ENCODE peak calls at places on chromosomes 1 and 21, in eight cellular contexts. One of them, this sample, is unnamed.

GRCh38 chr21:42849759-42850412 is 29.5 kb downstream of the WDR4 start:
- DNase-seq in nucleus accumbens: no peak
- DNase-seq in astrocyte of the spinal cord: no peak
- DNase-seq in NT2/D1: no peak
- DNase-seq in NCI-H2029: no peak
- DNase-seq in AML-193: no peak
- DNase-seq in GM10248: no peak
- DNase-seq in activated T-cell treated with anti-CD3 and anti-CD28 coated beads, Interleukin-2, amount 50 U/mL, for 48 hours: no peak
- DNase-seq in this sample: no peak

GRCh38 chr1:53592521-53592982 is 133.4 kb downstream of the DMRTB1 start:
- DNase-seq in nucleus accumbens: no peak
- DNase-seq in astrocyte of the spinal cord: peak
- DNase-seq in NT2/D1: no peak
- DNase-seq in NCI-H2029: peak
- DNase-seq in AML-193: no peak
- DNase-seq in GM10248: no peak
- DNase-seq in activated T-cell treated with anti-CD3 and anti-CD28 coated beads, Interleukin-2, amount 50 U/mL, for 48 hours: no peak
- DNase-seq in this sample: no peak

GRCh38 chr1:206897175-206897574 is at the start of gene IL24:
- DNase-seq in nucleus accumbens: no peak
- DNase-seq in astrocyte of the spinal cord: no peak
- DNase-seq in NT2/D1: no peak
- DNase-seq in NCI-H2029: no peak
- DNase-seq in AML-193: no peak
- DNase-seq in GM10248: no peak
- DNase-seq in activated T-cell treated with anti-CD3 and anti-CD28 coated beads, Interleukin-2, amount 50 U/mL, for 48 hours: peak
- DNase-seq in this sample: no peak

GRCh38 chr1:27872802-27873665 is 690 bp downstream of the THEMIS2 start:
- DNase-seq in nucleus accumbens: no peak
- DNase-seq in astrocyte of the spinal cord: no peak
- DNase-seq in NT2/D1: no peak
- DNase-seq in NCI-H2029: no peak
- DNase-seq in AML-193: no peak
- DNase-seq in GM10248: no peak
- DNase-seq in activated T-cell treated with anti-CD3 and anti-CD28 coated beads, Interleukin-2, amount 50 U/mL, for 48 hours: peak
- DNase-seq in this sample: no peak

GRCh38 chr1:71621785-71622184 is 541.0 kb upstream of the ZRANB2 start:
- DNase-seq in nucleus accumbens: no peak
- DNase-seq in astrocyte of the spinal cord: peak
- DNase-seq in NT2/D1: no peak
- DNase-seq in NCI-H2029: no peak
- DNase-seq in AML-193: no peak
- DNase-seq in GM10248: no peak
- DNase-seq in activated T-cell treated with anti-CD3 and anti-CD28 coated beads, Interleukin-2, amount 50 U/mL, for 48 hours: no peak
- DNase-seq in this sample: no peak

GRCh38 chr1:42173155-42173933 is 8.8 kb upstream of the GUCA2A start:
- DNase-seq in nucleus accumbens: no peak
- DNase-seq in astrocyte of the spinal cord: peak
- DNase-seq in NT2/D1: peak
- DNase-seq in NCI-H2029: peak
- DNase-seq in AML-193: peak
- DNase-seq in GM10248: peak
- DNase-seq in activated T-cell treated with anti-CD3 and anti-CD28 coated beads, Interleukin-2, amount 50 U/mL, for 48 hours: peak
- DNase-seq in this sample: no peak

GRCh38 chr1:60274422-60275419 is 201.2 kb upstream of the C1orf87 start:
- DNase-seq in nucleus accumbens: no peak
- DNase-seq in astrocyte of the spinal cord: no peak
- DNase-seq in NT2/D1: no peak
- DNase-seq in NCI-H2029: peak
- DNase-seq in AML-193: no peak
- DNase-seq in GM10248: no peak
- DNase-seq in activated T-cell treated with anti-CD3 and anti-CD28 coated beads, Interleukin-2, amount 50 U/mL, for 48 hours: no peak
- DNase-seq in this sample: no peak

GRCh38 chr1:218778731-218779130 is 394.9 kb upstream of the LYPLAL1 start:
- DNase-seq in nucleus accumbens: no peak
- DNase-seq in astrocyte of the spinal cord: no peak
- DNase-seq in NT2/D1: no peak
- DNase-seq in NCI-H2029: no peak
- DNase-seq in AML-193: no peak
- DNase-seq in GM10248: no peak
- DNase-seq in activated T-cell treated with anti-CD3 and anti-CD28 coated beads, Interleukin-2, amount 50 U/mL, for 48 hours: no peak
- DNase-seq in this sample: no peak

GRCh38 chr1:110370827-110371226 is 20.0 kb downstream of the SLC16A4 start:
- DNase-seq in nucleus accumbens: no peak
- DNase-seq in astrocyte of the spinal cord: peak
- DNase-seq in NT2/D1: no peak
- DNase-seq in NCI-H2029: no peak
- DNase-seq in AML-193: no peak
- DNase-seq in GM10248: no peak
- DNase-seq in activated T-cell treated with anti-CD3 and anti-CD28 coated beads, Interleukin-2, amount 50 U/mL, for 48 hours: no peak
- DNase-seq in this sample: no peak

GRCh38 chr1:166165661-166166399 is 971 bp downstream of the FAM78B start:
- DNase-seq in nucleus accumbens: no peak
- DNase-seq in astrocyte of the spinal cord: peak
- DNase-seq in NT2/D1: peak
- DNase-seq in NCI-H2029: no peak
- DNase-seq in AML-193: no peak
- DNase-seq in GM10248: peak
- DNase-seq in activated T-cell treated with anti-CD3 and anti-CD28 coated beads, Interleukin-2, amount 50 U/mL, for 48 hours: peak
- DNase-seq in this sample: peak

GRCh38 chr21:31354604-31355443 is 10.8 kb upstream of the TIAM1 start:
- DNase-seq in nucleus accumbens: no peak
- DNase-seq in astrocyte of the spinal cord: peak
- DNase-seq in NT2/D1: no peak
- DNase-seq in NCI-H2029: no peak
- DNase-seq in AML-193: no peak
- DNase-seq in GM10248: no peak
- DNase-seq in activated T-cell treated with anti-CD3 and anti-CD28 coated beads, Interleukin-2, amount 50 U/mL, for 48 hours: peak
- DNase-seq in this sample: no peak

GRCh38 chr1:10415211-10415930 is 14.9 kb upstream of the CENPS start:
- DNase-seq in nucleus accumbens: no peak
- DNase-seq in astrocyte of the spinal cord: peak
- DNase-seq in NT2/D1: no peak
- DNase-seq in NCI-H2029: no peak
- DNase-seq in AML-193: peak
- DNase-seq in GM10248: no peak
- DNase-seq in activated T-cell treated with anti-CD3 and anti-CD28 coated beads, Interleukin-2, amount 50 U/mL, for 48 hours: no peak
- DNase-seq in this sample: peak

GRCh38 chr1:36510418-36510817 is 27.7 kb upstream of the CSF3R start:
- DNase-seq in nucleus accumbens: no peak
- DNase-seq in astrocyte of the spinal cord: no peak
- DNase-seq in NT2/D1: no peak
- DNase-seq in NCI-H2029: no peak
- DNase-seq in AML-193: no peak
- DNase-seq in GM10248: no peak
- DNase-seq in activated T-cell treated with anti-CD3 and anti-CD28 coated beads, Interleukin-2, amount 50 U/mL, for 48 hours: no peak
- DNase-seq in this sample: no peak

GRCh38 chr1:192443616-192444015 is 126.8 kb downstream of the RGS21 start:
- DNase-seq in nucleus accumbens: no peak
- DNase-seq in astrocyte of the spinal cord: peak
- DNase-seq in NT2/D1: no peak
- DNase-seq in NCI-H2029: no peak
- DNase-seq in AML-193: no peak
- DNase-seq in GM10248: no peak
- DNase-seq in activated T-cell treated with anti-CD3 and anti-CD28 coated beads, Interleukin-2, amount 50 U/mL, for 48 hours: no peak
- DNase-seq in this sample: no peak

GRCh38 chr1:41791667-41792484 is 126.8 kb downstream of the HIVEP3 start:
- DNase-seq in nucleus accumbens: no peak
- DNase-seq in astrocyte of the spinal cord: no peak
- DNase-seq in NT2/D1: no peak
- DNase-seq in NCI-H2029: no peak
- DNase-seq in AML-193: peak
- DNase-seq in GM10248: no peak
- DNase-seq in activated T-cell treated with anti-CD3 and anti-CD28 coated beads, Interleukin-2, amount 50 U/mL, for 48 hours: peak
- DNase-seq in this sample: no peak

GRCh38 chr1:47333922-47334764 is 553 bp downstream of the CMPK1 start:
- DNase-seq in nucleus accumbens: peak
- DNase-seq in astrocyte of the spinal cord: peak
- DNase-seq in NT2/D1: peak
- DNase-seq in NCI-H2029: peak
- DNase-seq in AML-193: peak
- DNase-seq in GM10248: peak
- DNase-seq in activated T-cell treated with anti-CD3 and anti-CD28 coated beads, Interleukin-2, amount 50 U/mL, for 48 hours: peak
- DNase-seq in this sample: peak

GRCh38 chr1:58848818-58849411 is 65.1 kb upstream of the JUN start:
- DNase-seq in nucleus accumbens: no peak
- DNase-seq in astrocyte of the spinal cord: peak
- DNase-seq in NT2/D1: peak
- DNase-seq in NCI-H2029: peak
- DNase-seq in AML-193: no peak
- DNase-seq in GM10248: no peak
- DNase-seq in activated T-cell treated with anti-CD3 and anti-CD28 coated beads, Interleukin-2, amount 50 U/mL, for 48 hours: no peak
- DNase-seq in this sample: peak

GRCh38 chr1:30778156-30778978 is 20.8 kb upstream of the LAPTM5 start:
- DNase-seq in nucleus accumbens: no peak
- DNase-seq in astrocyte of the spinal cord: peak
- DNase-seq in NT2/D1: no peak
- DNase-seq in NCI-H2029: peak
- DNase-seq in AML-193: no peak
- DNase-seq in GM10248: no peak
- DNase-seq in activated T-cell treated with anti-CD3 and anti-CD28 coated beads, Interleukin-2, amount 50 U/mL, for 48 hours: no peak
- DNase-seq in this sample: no peak

GRCh38 chr1:227449051-227449450 is 114.3 kb upstream of the ZNF678 start:
- DNase-seq in nucleus accumbens: no peak
- DNase-seq in astrocyte of the spinal cord: no peak
- DNase-seq in NT2/D1: peak
- DNase-seq in NCI-H2029: no peak
- DNase-seq in AML-193: peak
- DNase-seq in GM10248: peak
- DNase-seq in activated T-cell treated with anti-CD3 and anti-CD28 coated beads, Interleukin-2, amount 50 U/mL, for 48 hours: peak
- DNase-seq in this sample: no peak

GRCh38 chr1:16248007-16248436 is 11.0 kb upstream of the CPLANE2 start:
- DNase-seq in nucleus accumbens: no peak
- DNase-seq in astrocyte of the spinal cord: no peak
- DNase-seq in NT2/D1: no peak
- DNase-seq in NCI-H2029: no peak
- DNase-seq in AML-193: no peak
- DNase-seq in GM10248: no peak
- DNase-seq in activated T-cell treated with anti-CD3 and anti-CD28 coated beads, Interleukin-2, amount 50 U/mL, for 48 hours: no peak
- DNase-seq in this sample: no peak

GRCh38 chr1:173257805-173258204 is 50.7 kb upstream of the TNFSF4 start:
- DNase-seq in nucleus accumbens: no peak
- DNase-seq in astrocyte of the spinal cord: no peak
- DNase-seq in NT2/D1: no peak
- DNase-seq in NCI-H2029: no peak
- DNase-seq in AML-193: no peak
- DNase-seq in GM10248: no peak
- DNase-seq in activated T-cell treated with anti-CD3 and anti-CD28 coated beads, Interleukin-2, amount 50 U/mL, for 48 hours: no peak
- DNase-seq in this sample: no peak

GRCh38 chr1:159920651-159921050 is 4.7 kb downstream of the TAGLN2 start:
- DNase-seq in nucleus accumbens: no peak
- DNase-seq in astrocyte of the spinal cord: no peak
- DNase-seq in NT2/D1: no peak
- DNase-seq in NCI-H2029: no peak
- DNase-seq in AML-193: no peak
- DNase-seq in GM10248: no peak
- DNase-seq in activated T-cell treated with anti-CD3 and anti-CD28 coated beads, Interleukin-2, amount 50 U/mL, for 48 hours: no peak
- DNase-seq in this sample: no peak

GRCh38 chr1:27538793-27539192 is 48.8 kb upstream of the WASF2 start:
- DNase-seq in nucleus accumbens: no peak
- DNase-seq in astrocyte of the spinal cord: peak
- DNase-seq in NT2/D1: no peak
- DNase-seq in NCI-H2029: no peak
- DNase-seq in AML-193: no peak
- DNase-seq in GM10248: no peak
- DNase-seq in activated T-cell treated with anti-CD3 and anti-CD28 coated beads, Interleukin-2, amount 50 U/mL, for 48 hours: no peak
- DNase-seq in this sample: no peak

GRCh38 chr1:53401815-53402745 is 57.1 kb upstream of the DMRTB1 start:
- DNase-seq in nucleus accumbens: no peak
- DNase-seq in astrocyte of the spinal cord: no peak
- DNase-seq in NT2/D1: no peak
- DNase-seq in NCI-H2029: no peak
- DNase-seq in AML-193: no peak
- DNase-seq in GM10248: no peak
- DNase-seq in activated T-cell treated with anti-CD3 and anti-CD28 coated beads, Interleukin-2, amount 50 U/mL, for 48 hours: no peak
- DNase-seq in this sample: no peak

GRCh38 chr21:42300045-42300583 is 15.1 kb downstream of the TFF3 start:
- DNase-seq in nucleus accumbens: no peak
- DNase-seq in astrocyte of the spinal cord: no peak
- DNase-seq in NT2/D1: no peak
- DNase-seq in NCI-H2029: no peak
- DNase-seq in AML-193: no peak
- DNase-seq in GM10248: no peak
- DNase-seq in activated T-cell treated with anti-CD3 and anti-CD28 coated beads, Interleukin-2, amount 50 U/mL, for 48 hours: no peak
- DNase-seq in this sample: no peak

GRCh38 chr1:241637046-241637590 is 3.1 kb downstream of the CHML start:
- DNase-seq in nucleus accumbens: no peak
- DNase-seq in astrocyte of the spinal cord: no peak
- DNase-seq in NT2/D1: no peak
- DNase-seq in NCI-H2029: no peak
- DNase-seq in AML-193: no peak
- DNase-seq in GM10248: no peak
- DNase-seq in activated T-cell treated with anti-CD3 and anti-CD28 coated beads, Interleukin-2, amount 50 U/mL, for 48 hours: no peak
- DNase-seq in this sample: no peak

GRCh38 chr21:44658511-44658910 is 779 bp downstream of the KRTAP12-3 start:
- DNase-seq in nucleus accumbens: no peak
- DNase-seq in astrocyte of the spinal cord: no peak
- DNase-seq in NT2/D1: no peak
- DNase-seq in NCI-H2029: no peak
- DNase-seq in AML-193: no peak
- DNase-seq in GM10248: no peak
- DNase-seq in activated T-cell treated with anti-CD3 and anti-CD28 coated beads, Interleukin-2, amount 50 U/mL, for 48 hours: no peak
- DNase-seq in this sample: no peak

GRCh38 chr1:210236386-210236839 is 3.8 kb downstream of the SERTAD4 start:
- DNase-seq in nucleus accumbens: no peak
- DNase-seq in astrocyte of the spinal cord: peak
- DNase-seq in NT2/D1: no peak
- DNase-seq in NCI-H2029: no peak
- DNase-seq in AML-193: no peak
- DNase-seq in GM10248: no peak
- DNase-seq in activated T-cell treated with anti-CD3 and anti-CD28 coated beads, Interleukin-2, amount 50 U/mL, for 48 hours: no peak
- DNase-seq in this sample: no peak

GRCh38 chr1:38783659-38784229 is 75.8 kb downstream of the RRAGC start:
- DNase-seq in nucleus accumbens: no peak
- DNase-seq in astrocyte of the spinal cord: no peak
- DNase-seq in NT2/D1: no peak
- DNase-seq in NCI-H2029: no peak
- DNase-seq in AML-193: no peak
- DNase-seq in GM10248: peak
- DNase-seq in activated T-cell treated with anti-CD3 and anti-CD28 coated beads, Interleukin-2, amount 50 U/mL, for 48 hours: no peak
- DNase-seq in this sample: no peak

GRCh38 chr1:155175281-155175926 is 1.8 kb downstream of the TRIM46 start:
- DNase-seq in nucleus accumbens: no peak
- DNase-seq in astrocyte of the spinal cord: no peak
- DNase-seq in NT2/D1: no peak
- DNase-seq in NCI-H2029: no peak
- DNase-seq in AML-193: no peak
- DNase-seq in GM10248: no peak
- DNase-seq in activated T-cell treated with anti-CD3 and anti-CD28 coated beads, Interleukin-2, amount 50 U/mL, for 48 hours: no peak
- DNase-seq in this sample: no peak

GRCh38 chr1:97451422-97451821 is 469.4 kb downstream of the DPYD start:
- DNase-seq in nucleus accumbens: no peak
- DNase-seq in astrocyte of the spinal cord: no peak
- DNase-seq in NT2/D1: no peak
- DNase-seq in NCI-H2029: no peak
- DNase-seq in AML-193: no peak
- DNase-seq in GM10248: no peak
- DNase-seq in activated T-cell treated with anti-CD3 and anti-CD28 coated beads, Interleukin-2, amount 50 U/mL, for 48 hours: no peak
- DNase-seq in this sample: no peak

GRCh38 chr1:160830321-160831153 is 32.1 kb downstream of the CD244 start:
- DNase-seq in nucleus accumbens: no peak
- DNase-seq in astrocyte of the spinal cord: peak
- DNase-seq in NT2/D1: peak
- DNase-seq in NCI-H2029: peak
- DNase-seq in AML-193: peak
- DNase-seq in GM10248: peak
- DNase-seq in activated T-cell treated with anti-CD3 and anti-CD28 coated beads, Interleukin-2, amount 50 U/mL, for 48 hours: peak
- DNase-seq in this sample: no peak

This sample was measured in gastrocnemius medialis.